ENCODE peak calls at places on chromosomes 4 and X, in eight cellular contexts. I, Y, W, J, R, T, V and L are unnamed samples.

GRCh38 chrX:53678667-53679066 is 7.9 kb downstream of the HUWE1 start:
- DNase-seq in R (no peak), I (no peak), W (no peak), T (peak; percentile 28), Y (no peak), J (no peak), V (no peak), L (peak; percentile 12)

GRCh38 chrX:107678957-107679740 is 50.8 kb downstream of the PRPS1 start:
- DNase-seq in I (peak; percentile 91), T (peak; percentile 91), Y (peak; percentile 40), J (peak; percentile 55), R (peak; percentile 36), V (peak; percentile 53), W (no peak), L (peak; percentile 48)

GRCh38 chrX:119981286-119982070 is 37.9 kb upstream of the NKAP start:
- DNase-seq in Y (peak; percentile 80), R (no peak), W (peak; percentile 30), T (peak; percentile 51), V (no peak), J (peak; percentile 8), I (no peak), L (peak; percentile 7)

GRCh38 chr4:113732-114131 is 10.6 kb upstream of the ZNF718 start:
- DNase-seq in R (no peak), I (no peak), W (no peak), T (no peak), V (no peak), Y (no peak), J (no peak), L (no peak)

GRCh38 chr4:2806392-2807355 is 13.8 kb downstream of the SH3BP2 start:
- DNase-seq in V (no peak), W (no peak), T (peak; percentile 57), R (no peak), Y (no peak), I (no peak), J (no peak), L (no peak)

GRCh38 chr4:150305995-150306394 is 227.8 kb downstream of the DCLK2 start:
- DNase-seq in W (no peak), I (no peak), Y (no peak), J (peak; percentile 81), V (no peak), R (no peak), T (peak; percentile 83), L (peak; percentile 33)

GRCh38 chrX:22594771-22595170 is 322.1 kb downstream of the CBLL2 start:
- DNase-seq in R (no peak), V (no peak), I (no peak), T (no peak), Y (no peak), W (no peak), J (no peak), L (no peak)

GRCh38 chr4:1855334-1856070 is 454 bp downstream of the LETM1 start:
- DNase-seq in Y (peak; percentile 59), J (no peak), I (no peak), R (no peak), T (no peak), W (no peak), V (peak; percentile 12), L (peak; percentile 14)

GRCh38 chrX:155266446-155266845 is 2.2 kb upstream of the RAB39B start:
- DNase-seq in R (no peak), T (peak; percentile 2), V (no peak), Y (no peak), I (no peak), W (no peak), J (no peak), L (no peak)

GRCh38 chr4:153729901-153730300 is 29.9 kb downstream of the RNF175 start:
- DNase-seq in J (no peak), T (no peak), R (no peak), W (no peak), I (no peak), V (no peak), Y (peak; percentile 44), L (no peak)

GRCh38 chr4:102608190-102608589 is 107.0 kb downstream of the NFKB1 start:
- DNase-seq in W (no peak), T (peak; percentile 37), Y (no peak), J (peak; percentile 42), I (no peak), V (no peak), R (no peak), L (no peak)

GRCh38 chrX:101485212-101486064 is at the start of gene ARMCX4:
- DNase-seq in Y (peak; percentile 88), I (peak; percentile 67), R (peak; percentile 10), V (no peak), J (peak; percentile 74), T (peak; percentile 60), W (peak; percentile 34), L (peak; percentile 28)

GRCh38 chr4:154231796-154232478 is 259.7 kb downstream of the DCHS2 start:
- DNase-seq in Y (no peak), W (no peak), R (no peak), J (no peak), T (no peak), I (no peak), V (no peak), L (no peak)

GRCh38 chrX:4435905-4436304 is 722.5 kb upstream of the PRKX start:
- DNase-seq in W (no peak), I (no peak), V (no peak), R (no peak), J (no peak), Y (no peak), T (no peak), L (no peak)

GRCh38 chr4:44985152-44985551 is 258.8 kb upstream of the GNPDA2 start:
- DNase-seq in T (no peak), I (no peak), V (no peak), R (no peak), W (no peak), Y (no peak), J (no peak), L (no peak)

GRCh38 chr4:142407569-142407968 is 438.5 kb downstream of the INPP4B start:
- DNase-seq in R (no peak), J (peak; percentile 34), W (no peak), T (no peak), V (no peak), Y (no peak), I (no peak), L (no peak)

GRCh38 chrX:38859602-38860001 is 58.3 kb downstream of the MID1IP1 start:
- DNase-seq in I (no peak), W (no peak), J (peak; percentile 18), Y (no peak), R (no peak), T (peak; percentile 23), V (no peak), L (no peak)

GRCh38 chrX:131675596-131676194 is 131.8 kb downstream of the OR13H1 start:
- DNase-seq in Y (peak; percentile 49), T (peak; percentile 16), J (peak; percentile 3), V (no peak), R (no peak), W (no peak), I (no peak), L (peak; percentile 12)

GRCh38 chrX:40004916-40005289 is 92.9 kb downstream of the BCOR start:
- DNase-seq in Y (peak; percentile 66), I (no peak), J (no peak), R (no peak), V (no peak), T (no peak), W (no peak), L (no peak)

GRCh38 chr4:26590639-26591038 is 6.8 kb downstream of the TBC1D19 start:
- DNase-seq in I (no peak), V (no peak), R (no peak), J (peak; percentile 87), W (no peak), T (peak; percentile 67), Y (no peak), L (peak; percentile 87)

GRCh38 chrX:104270916-104271512 is 16.3 kb upstream of the ESX1 start:
- DNase-seq in I (peak; percentile 64), Y (peak; percentile 86), J (no peak), V (no peak), T (peak; percentile 47), W (no peak), R (peak; percentile 5), L (peak; percentile 52)

GRCh38 chr4:8370835-8371234 is 69.7 kb downstream of the ACOX3 start:
- DNase-seq in Y (no peak), R (no peak), V (no peak), T (no peak), J (no peak), W (no peak), I (no peak), L (no peak)

GRCh38 chr4:139552908-139553307 is 3.1 kb downstream of the SETD7 start:
- DNase-seq in Y (no peak), T (no peak), V (no peak), R (no peak), J (no peak), I (no peak), W (no peak), L (no peak)

GRCh38 chr4:20700007-20700761 is at the start of gene PACRGL:
- DNase-seq in I (peak; percentile 95), Y (peak; percentile 97), W (peak; percentile 95), T (peak; percentile 94), R (peak; percentile 91), V (peak; percentile 91), J (peak; percentile 91), L (peak; percentile 93)

GRCh38 chrX:53089224-53089842 is 4.6 kb upstream of the KANTR start:
- DNase-seq in W (peak; percentile 8), R (no peak), Y (no peak), V (peak; percentile 31), J (peak; percentile 58), T (peak; percentile 80), I (no peak), L (peak; percentile 45)

GRCh38 chr4:181807771-181808170 is 435.4 kb upstream of the TENM3 start:
- DNase-seq in R (no peak), T (peak; percentile 69), W (no peak), V (no peak), Y (no peak), J (peak; percentile 72), I (no peak), L (no peak)

GRCh38 chrX:107205770-107206696 is at the start of the genes DNAAF6 and NUP62CL:
- DNase-seq in Y (peak; percentile 94), R (peak; percentile 48), W (peak; percentile 76), I (peak; percentile 64), T (peak; percentile 17), V (peak; percentile 52), J (peak; percentile 18), L (peak; percentile 72)

GRCh38 chr4:142191901-142192300 is 555.5 kb downstream of the IL15 start:
- DNase-seq in T (no peak), I (no peak), W (no peak), R (no peak), J (no peak), V (no peak), Y (no peak), L (no peak)